ENCODE peak calls at places on chromosomes 3 and 15, in seven cellular contexts. L is HCT116; U is cardiac muscle cell; P is heart right ventricle; I is ovary; Q is A549; Y is CD4-positive, alpha-beta T cell. O is an unnamed sample. For H3K9me3, the result is how much of the 10 kb centered on the place peaks cover.

GRCh38 chr3:42780892-42781700 is 8.0 kb upstream of the CCDC13 start:
- DNase-seq in L (peak), U (peak), P (no peak), I (no peak), Q (peak), Y (no peak), O (no peak)

GRCh38 chr15:33168444-33168843 is 26.1 kb downstream of the FMN1 start:
- DNase-seq in L (no peak), U (no peak), P (no peak), I (no peak), Q (no peak), Y (no peak), O (no peak)

GRCh38 chr3:50515565-50516047 is 12.2 kb upstream of the CACNA2D2 start:
- DNase-seq in L (no peak), U (peak), P (peak), I (peak), Q (no peak), Y (peak), O (no peak)

GRCh38 chr15:29822685-29823459 is 604 bp upstream of the TJP1 start:
- DNase-seq in L (peak), U (peak), P (peak), I (peak), Q (peak), Y (no peak), O (no peak)

GRCh38 chr3:143644370-143645089 is 203.7 kb downstream of the SLC9A9 start:
- DNase-seq in L (peak), U (peak), P (no peak), I (no peak), Q (peak), Y (no peak), O (no peak)

GRCh38 chr3:69740103-69741021 is 1.1 kb downstream of the MITF start:
- DNase-seq in L (no peak), U (peak), P (peak), I (peak), Q (no peak), Y (no peak), O (no peak)

GRCh38 chr3:123949606-123950005 is 11.4 kb downstream of the CCDC14 start:
- DNase-seq in L (no peak), U (no peak), P (no peak), I (no peak), Q (no peak), Y (no peak), O (no peak)

GRCh38 chr15:87916208-87916607 is 340.3 kb downstream of the NTRK3 start:
- DNase-seq in L (no peak), U (no peak), P (no peak), I (no peak), Q (no peak), Y (no peak), O (no peak)

GRCh38 chr3:133452603-133453313 is 52.9 kb downstream of the BFSP2 start:
- DNase-seq in L (no peak), U (no peak), P (no peak), I (no peak), Q (peak), Y (no peak), O (no peak)

GRCh38 chr3:46882377-46883015 is 5.0 kb downstream of the PTH1R start:
- DNase-seq in L (no peak), U (peak), P (no peak), I (peak), Q (peak), Y (no peak), O (no peak)

DNA sequence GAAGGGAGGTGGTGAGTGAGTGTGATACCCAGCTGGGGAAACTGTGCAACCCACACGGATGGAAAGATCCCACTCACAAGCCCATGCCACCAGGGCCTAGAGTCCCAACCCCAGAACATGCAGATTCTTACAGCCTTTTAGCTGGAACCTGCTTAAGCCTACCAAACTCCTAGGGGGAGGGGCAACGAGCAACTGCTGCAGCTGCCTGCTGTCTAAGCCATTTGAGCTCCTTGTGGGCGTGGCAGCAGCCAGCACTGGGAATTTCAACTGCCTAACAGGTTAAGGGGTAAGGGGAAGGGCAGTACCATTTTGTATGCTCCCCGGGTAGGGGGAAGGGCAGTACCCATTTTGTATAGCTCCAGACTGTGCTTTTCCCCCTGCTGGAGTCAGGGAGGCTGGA is 673.2 kb upstream of the BCHE start:
- DNase-seq in L (no peak), U (no peak), P (no peak), I (no peak), Q (no peak), Y (no peak), O (no peak)
- H3K9me3 ChIP-seq in L (under half), U (under half), P (under half), I (under half), Q (under half), Y (under half), O (under half)

GRCh38 chr15:25061808-25062550 is 107.2 kb downstream of the SNRPN start:
- DNase-seq in L (no peak), U (no peak), P (no peak), I (no peak), Q (no peak), Y (no peak), O (no peak)
- H3K9me3 ChIP-seq in L (under half), U (under half), P (half or more), I (half or more), Q (half or more), Y (half or more), O (half or more)

GRCh38 chr3:100216713-100217112 is 44.1 kb upstream of the TBC1D23 start:
- DNase-seq in L (no peak), U (no peak), P (no peak), I (no peak), Q (no peak), Y (no peak), O (no peak)

GRCh38 chr3:100213891-100214573 is 46.8 kb upstream of the TBC1D23 start:
- DNase-seq in L (no peak), U (no peak), P (no peak), I (no peak), Q (no peak), Y (no peak), O (no peak)

GRCh38 chr3:100210777-100211145 is 50.0 kb upstream of the TBC1D23 start:
- DNase-seq in L (no peak), U (no peak), P (no peak), I (no peak), Q (no peak), Y (no peak), O (no peak)

GRCh38 chr3:100209948-100210776 is 50.6 kb upstream of the TBC1D23 start:
- DNase-seq in L (no peak), U (no peak), P (no peak), I (no peak), Q (no peak), Y (no peak), O (no peak)

GRCh38 chr3:100214574-100214964 is 46.2 kb upstream of the TBC1D23 start:
- DNase-seq in L (no peak), U (no peak), P (no peak), I (no peak), Q (no peak), Y (no peak), O (no peak)
- H3K9me3 ChIP-seq in L (under half), U (under half), P (under half), I (under half), Q (under half), Y (under half), O (under half)

GRCh38 chr3:155618575-155618974 is 126.3 kb downstream of the PLCH1 start:
- DNase-seq in L (no peak), U (no peak), P (no peak), I (no peak), Q (no peak), Y (no peak), O (no peak)
- H3K9me3 ChIP-seq in L (under half), U (under half), P (under half), I (under half), Q (under half), Y (under half), O (under half)

GRCh38 chr15:25238716-25239470 is 199.9 kb downstream of the UBE3A start:
- DNase-seq in L (no peak), U (no peak), P (peak), I (no peak), Q (no peak), Y (no peak), O (peak)
- H3K9me3 ChIP-seq in L (under half), U (under half), P (under half), I (under half), Q (under half), Y (under half), O (under half)

GRCh38 chr3:76383781-76384180 is 598.4 kb upstream of the ZNF717 start:
- DNase-seq in L (no peak), U (peak), P (no peak), I (no peak), Q (no peak), Y (no peak), O (no peak)

GRCh38 chr3:76387000-76387399 is 601.7 kb upstream of the ZNF717 start:
- DNase-seq in L (no peak), U (no peak), P (no peak), I (no peak), Q (no peak), Y (no peak), O (no peak)
- H3K9me3 ChIP-seq in L (under half), U (under half), P (under half), I (under half), Q (under half), Y (under half), O (under half)